ENCODE peak calls at places on chromosomes 7 and 10, in seven cellular contexts. One of them, this sample, is unnamed.

GRCh38 chr7:36931892-36932291 is 207.6 kb upstream of the AOAH start:
- DNase-seq in endothelial cell of umbilical vein: no peak
- DNase-seq in B cell: no peak
- DNase-seq in uterus: no peak
- DNase-seq in COLO829: no peak
- DNase-seq in ACHN: no peak
- DNase-seq in amygdala: no peak
- DNase-seq in this sample: no peak

GRCh38 chr10:125284875-125285597 is 124.7 kb upstream of the CTBP2 start:
- DNase-seq in endothelial cell of umbilical vein: no peak
- DNase-seq in B cell: no peak
- DNase-seq in uterus: no peak
- DNase-seq in COLO829: no peak
- DNase-seq in ACHN: peak; percentile 31
- DNase-seq in amygdala: no peak
- DNase-seq in this sample: no peak

GRCh38 chr10:78367012-78367411 is 333.3 kb downstream of the RPS24 start:
- DNase-seq in endothelial cell of umbilical vein: no peak
- DNase-seq in B cell: no peak
- DNase-seq in uterus: peak; percentile 63
- DNase-seq in COLO829: no peak
- DNase-seq in ACHN: no peak
- DNase-seq in amygdala: no peak
- DNase-seq in this sample: no peak

GRCh38 chr10:43282881-43283280 is 16.0 kb upstream of the RASGEF1A start:
- DNase-seq in endothelial cell of umbilical vein: no peak
- DNase-seq in B cell: no peak
- DNase-seq in uterus: no peak
- DNase-seq in COLO829: peak; percentile 28
- DNase-seq in ACHN: peak; percentile 54
- DNase-seq in amygdala: no peak
- DNase-seq in this sample: no peak

GRCh38 chr10:55628260-55628701 is 732.8 kb downstream of the ZWINT start:
- DNase-seq in endothelial cell of umbilical vein: no peak
- DNase-seq in B cell: no peak
- DNase-seq in uterus: no peak
- DNase-seq in COLO829: no peak
- DNase-seq in ACHN: no peak
- DNase-seq in amygdala: peak; percentile 49
- DNase-seq in this sample: no peak

GRCh38 chr7:139451638-139452037 is 31.8 kb downstream of the KLRG2 start:
- DNase-seq in endothelial cell of umbilical vein: peak; percentile 35
- DNase-seq in B cell: no peak
- DNase-seq in uterus: no peak
- DNase-seq in COLO829: no peak
- DNase-seq in ACHN: no peak
- DNase-seq in amygdala: no peak
- DNase-seq in this sample: no peak

GRCh38 chr7:1286946-1287628 is 54.4 kb downstream of the UNCX start:
- DNase-seq in endothelial cell of umbilical vein: no peak
- DNase-seq in B cell: no peak
- DNase-seq in uterus: no peak
- DNase-seq in COLO829: no peak
- DNase-seq in ACHN: no peak
- DNase-seq in amygdala: no peak
- DNase-seq in this sample: no peak

GRCh38 chr7:105656922-105657521 is 75.7 kb upstream of the EFCAB10 start:
- DNase-seq in endothelial cell of umbilical vein: peak; percentile 18
- DNase-seq in B cell: peak; percentile 75
- DNase-seq in uterus: no peak
- DNase-seq in COLO829: peak; percentile 65
- DNase-seq in ACHN: peak; percentile 70
- DNase-seq in amygdala: no peak
- DNase-seq in this sample: no peak

This sample was measured in epithelial cell of proximal tubule.